ENCODE peak calls at places on chromosomes 11 and 22, in seven cellular contexts. One of them, this sample, is unnamed.
A peak's percentile ranks its signal among the peaks of the same experiment; 100 is the strongest.

GRCh38 chr11:2307733-2308331 is 6.0 kb downstream of the TSPAN32 start:
- DNase-seq in NCI-H524 treated with DMSO at 0.1 percent for 48 hours: no peak
- DNase-seq in T-cell: no peak
- DNase-seq in AG10803: no peak
- DNase-seq in C1 segment of cervical spinal cord: no peak
- DNase-seq in cerebellar cortex: no peak
- DNase-seq in iPS-NIHi11: no peak
- DNase-seq in this sample: no peak

GRCh38 chr11:105937331-105937730 is 84.7 kb downstream of the MSANTD4 start:
- DNase-seq in NCI-H524 treated with DMSO at 0.1 percent for 48 hours: no peak
- DNase-seq in T-cell: no peak
- DNase-seq in AG10803: no peak
- DNase-seq in C1 segment of cervical spinal cord: no peak
- DNase-seq in cerebellar cortex: no peak
- DNase-seq in iPS-NIHi11: no peak
- DNase-seq in this sample: no peak

GRCh38 chr11:61682093-61682732 is 2.0 kb downstream of the DAGLA start:
- DNase-seq in NCI-H524 treated with DMSO at 0.1 percent for 48 hours: no peak
- DNase-seq in T-cell: no peak
- DNase-seq in AG10803: no peak
- DNase-seq in C1 segment of cervical spinal cord: no peak
- DNase-seq in cerebellar cortex: no peak
- DNase-seq in iPS-NIHi11: no peak
- DNase-seq in this sample: peak; percentile 84

GRCh38 chr11:37946155-37946766 is 1348.2 kb upstream of the RAG2 start:
- DNase-seq in NCI-H524 treated with DMSO at 0.1 percent for 48 hours: no peak
- DNase-seq in T-cell: no peak
- DNase-seq in AG10803: peak; percentile 5
- DNase-seq in C1 segment of cervical spinal cord: no peak
- DNase-seq in cerebellar cortex: no peak
- DNase-seq in iPS-NIHi11: peak; percentile 31
- DNase-seq in this sample: peak; percentile 63

GRCh38 chr11:58688779-58689503 is 42.8 kb downstream of the GLYAT start:
- DNase-seq in NCI-H524 treated with DMSO at 0.1 percent for 48 hours: no peak
- DNase-seq in T-cell: no peak
- DNase-seq in AG10803: peak; percentile 4
- DNase-seq in C1 segment of cervical spinal cord: no peak
- DNase-seq in cerebellar cortex: no peak
- DNase-seq in iPS-NIHi11: no peak
- DNase-seq in this sample: no peak

GRCh38 chr22:48976556-48977535 is 850.8 kb downstream of the BRD1 start:
- DNase-seq in NCI-H524 treated with DMSO at 0.1 percent for 48 hours: no peak
- DNase-seq in T-cell: no peak
- DNase-seq in AG10803: no peak
- DNase-seq in C1 segment of cervical spinal cord: no peak
- DNase-seq in cerebellar cortex: no peak
- DNase-seq in iPS-NIHi11: no peak
- DNase-seq in this sample: no peak

GRCh38 chr11:16603245-16603644 is 135.2 kb upstream of the C11orf58 start:
- DNase-seq in NCI-H524 treated with DMSO at 0.1 percent for 48 hours: no peak
- DNase-seq in T-cell: no peak
- DNase-seq in AG10803: no peak
- DNase-seq in C1 segment of cervical spinal cord: no peak
- DNase-seq in cerebellar cortex: no peak
- DNase-seq in iPS-NIHi11: no peak
- DNase-seq in this sample: peak; percentile 67

GRCh38 chr11:75350743-75351540 is 519 bp downstream of the ARRB1 start:
- DNase-seq in NCI-H524 treated with DMSO at 0.1 percent for 48 hours: no peak
- DNase-seq in T-cell: peak; percentile 16
- DNase-seq in AG10803: peak; percentile 46
- DNase-seq in C1 segment of cervical spinal cord: no peak
- DNase-seq in cerebellar cortex: peak; percentile 59
- DNase-seq in iPS-NIHi11: peak; percentile 71
- DNase-seq in this sample: peak; percentile 79

GRCh38 chr11:82577246-82577645 is 156.4 kb downstream of the FAM181B start:
- DNase-seq in NCI-H524 treated with DMSO at 0.1 percent for 48 hours: peak; percentile 31
- DNase-seq in T-cell: no peak
- DNase-seq in AG10803: no peak
- DNase-seq in C1 segment of cervical spinal cord: no peak
- DNase-seq in cerebellar cortex: peak; percentile 85
- DNase-seq in iPS-NIHi11: no peak
- DNase-seq in this sample: no peak

GRCh38 chr11:65479184-65480145 is 19.4 kb upstream of the MALAT1 start:
- DNase-seq in NCI-H524 treated with DMSO at 0.1 percent for 48 hours: no peak
- DNase-seq in T-cell: no peak
- DNase-seq in AG10803: peak; percentile 98
- DNase-seq in C1 segment of cervical spinal cord: peak; percentile 70
- DNase-seq in cerebellar cortex: peak; percentile 85
- DNase-seq in iPS-NIHi11: no peak
- DNase-seq in this sample: peak; percentile 86

GRCh38 chr22:40421941-40422340 is 51.5 kb downstream of the SGSM3 start:
- DNase-seq in NCI-H524 treated with DMSO at 0.1 percent for 48 hours: no peak
- DNase-seq in T-cell: no peak
- DNase-seq in AG10803: no peak
- DNase-seq in C1 segment of cervical spinal cord: no peak
- DNase-seq in cerebellar cortex: no peak
- DNase-seq in iPS-NIHi11: no peak
- DNase-seq in this sample: no peak

GRCh38 chr11:6260207-6260726 is 629 bp downstream of the CCKBR start:
- DNase-seq in NCI-H524 treated with DMSO at 0.1 percent for 48 hours: no peak
- DNase-seq in T-cell: no peak
- DNase-seq in AG10803: no peak
- DNase-seq in C1 segment of cervical spinal cord: no peak
- DNase-seq in cerebellar cortex: peak; percentile 56
- DNase-seq in iPS-NIHi11: no peak
- DNase-seq in this sample: no peak

GRCh38 chr11:44775366-44776356 is 48.9 kb downstream of the TSPAN18 start:
- DNase-seq in NCI-H524 treated with DMSO at 0.1 percent for 48 hours: no peak
- DNase-seq in T-cell: peak; percentile 42
- DNase-seq in AG10803: peak; percentile 47
- DNase-seq in C1 segment of cervical spinal cord: no peak
- DNase-seq in cerebellar cortex: peak; percentile 63
- DNase-seq in iPS-NIHi11: peak; percentile 85
- DNase-seq in this sample: peak; percentile 90

GRCh38 chr11:75664366-75664765 is 4.5 kb downstream of the MAP6 start:
- DNase-seq in NCI-H524 treated with DMSO at 0.1 percent for 48 hours: no peak
- DNase-seq in T-cell: no peak
- DNase-seq in AG10803: no peak
- DNase-seq in C1 segment of cervical spinal cord: no peak
- DNase-seq in cerebellar cortex: no peak
- DNase-seq in iPS-NIHi11: no peak
- DNase-seq in this sample: no peak

GRCh38 chr22:40890881-40891280 is 29.0 kb upstream of the DNAJB7 start:
- DNase-seq in NCI-H524 treated with DMSO at 0.1 percent for 48 hours: no peak
- DNase-seq in T-cell: no peak
- DNase-seq in AG10803: peak; percentile 52
- DNase-seq in C1 segment of cervical spinal cord: no peak
- DNase-seq in cerebellar cortex: no peak
- DNase-seq in iPS-NIHi11: no peak
- DNase-seq in this sample: no peak

GRCh38 chr11:117701781-117702180 is 95.2 kb downstream of the DSCAML1 start:
- DNase-seq in NCI-H524 treated with DMSO at 0.1 percent for 48 hours: no peak
- DNase-seq in T-cell: no peak
- DNase-seq in AG10803: no peak
- DNase-seq in C1 segment of cervical spinal cord: no peak
- DNase-seq in cerebellar cortex: no peak
- DNase-seq in iPS-NIHi11: no peak
- DNase-seq in this sample: no peak